ENCODE peak calls at places on chromosomes 3 and 15, in seven cellular contexts. O, Z, H, D, C, T and R are unnamed samples. For H3K4me1, the result is how much of the 10 kb centered on the place peaks cover.

GRCh38 chr15:34514251-34514760 is 69.1 kb downstream of the GOLGA8B start:
- DNase-seq in O (no peak), Z (peak), H (no peak), D (peak), C (peak), T (peak), R (no peak)

GRCh38 chr3:179973931-179974361 is 62.8 kb downstream of the PEX5L start:
- DNase-seq in O (no peak), Z (no peak), H (no peak), D (no peak), C (no peak), T (no peak), R (no peak)

GRCh38 chr3:188152660-188153497 is 1.1 kb upstream of the LPP start:
- DNase-seq in O (peak), Z (peak), H (peak), D (peak), C (no peak), T (peak), R (peak)

GRCh38 chr3:172410702-172411477 is 37.4 kb downstream of the GHSR start:
- DNase-seq in O (no peak), Z (no peak), H (no peak), D (no peak), C (no peak), T (no peak), R (peak)

GRCh38 chr15:96404560-96404959 is 74.1 kb downstream of the NR2F2 start:
- DNase-seq in O (no peak), Z (no peak), H (no peak), D (no peak), C (no peak), T (no peak), R (no peak)

GRCh38 chr15:56366211-56366610 is 985 bp downstream of the TEX9 start:
- DNase-seq in O (no peak), Z (no peak), H (no peak), D (no peak), C (no peak), T (no peak), R (no peak)

GRCh38 chr15:64634576-64635485 is 140.6 kb downstream of the RBPMS2 start:
- DNase-seq in O (no peak), Z (peak), H (no peak), D (peak), C (no peak), T (no peak), R (no peak)

GRCh38 chr3:148711981-148712666 is 14.4 kb downstream of the AGTR1 start:
- DNase-seq in O (no peak), Z (no peak), H (no peak), D (no peak), C (no peak), T (no peak), R (no peak)

GRCh38 chr3:153768559-153769469 is 352.4 kb upstream of the ARHGEF26 start:
- DNase-seq in O (no peak), Z (peak), H (no peak), D (peak), C (peak), T (peak), R (peak)

GRCh38 chr3:126777366-126777765 is 73.3 kb downstream of the CHCHD6 start:
- DNase-seq in O (no peak), Z (no peak), H (no peak), D (no peak), C (no peak), T (no peak), R (no peak)

GRCh38 chr3:32340039-32340438 is 51.6 kb upstream of the CMTM7 start:
- DNase-seq in O (no peak), Z (no peak), H (no peak), D (peak), C (no peak), T (peak), R (no peak)

GRCh38 chr3:126441256-126441880 is 34.3 kb downstream of the ZXDC start:
- DNase-seq in O (peak), Z (peak), H (peak), D (no peak), C (no peak), T (no peak), R (peak)

GRCh38 chr15:73370151-73370550 is 1.4 kb upstream of the HCN4 start:
- DNase-seq in O (no peak), Z (no peak), H (no peak), D (no peak), C (no peak), T (no peak), R (no peak)

GRCh38 chr3:66354001-66354400 is 133.2 kb downstream of the SLC25A26 start:
- DNase-seq in O (no peak), Z (no peak), H (no peak), D (no peak), C (no peak), T (no peak), R (no peak)

GRCh38 chr15:82231233-82231632 is 31.3 kb downstream of the EFL1 start:
- DNase-seq in O (no peak), Z (no peak), H (no peak), D (no peak), C (no peak), T (no peak), R (no peak)

GRCh38 chr15:101438482-101439284 is 50.8 kb downstream of the PCSK6 start:
- DNase-seq in O (peak), Z (peak), H (peak), D (no peak), C (no peak), T (no peak), R (no peak)

GRCh38 chr3:135271562-135272290 is 476.7 kb downstream of the EPHB1 start:
- DNase-seq in O (peak), Z (no peak), H (no peak), D (no peak), C (no peak), T (no peak), R (peak)

GRCh38 chr15:64619880-64620839 is 155.2 kb downstream of the RBPMS2 start:
- DNase-seq in O (no peak), Z (no peak), H (no peak), D (peak), C (no peak), T (no peak), R (no peak)

GRCh38 chr3:66938338-66938963 is 59.7 kb upstream of the KBTBD8 start:
- DNase-seq in O (no peak), Z (no peak), H (no peak), D (peak), C (no peak), T (peak), R (no peak)

GRCh38 chr3:171994646-171995441 is 44.5 kb upstream of the FNDC3B start:
- DNase-seq in O (no peak), Z (no peak), H (no peak), D (no peak), C (no peak), T (no peak), R (no peak)

GRCh38 chr3:157199841-157200240 is 39.9 kb upstream of the CCNL1 start:
- DNase-seq in O (no peak), Z (no peak), H (no peak), D (no peak), C (no peak), T (no peak), R (no peak)

GRCh38 chr3:129211772-129212171 is 28.1 kb upstream of the CNBP start:
- DNase-seq in O (peak), Z (no peak), H (peak), D (peak), C (peak), T (peak), R (peak)

DNA sequence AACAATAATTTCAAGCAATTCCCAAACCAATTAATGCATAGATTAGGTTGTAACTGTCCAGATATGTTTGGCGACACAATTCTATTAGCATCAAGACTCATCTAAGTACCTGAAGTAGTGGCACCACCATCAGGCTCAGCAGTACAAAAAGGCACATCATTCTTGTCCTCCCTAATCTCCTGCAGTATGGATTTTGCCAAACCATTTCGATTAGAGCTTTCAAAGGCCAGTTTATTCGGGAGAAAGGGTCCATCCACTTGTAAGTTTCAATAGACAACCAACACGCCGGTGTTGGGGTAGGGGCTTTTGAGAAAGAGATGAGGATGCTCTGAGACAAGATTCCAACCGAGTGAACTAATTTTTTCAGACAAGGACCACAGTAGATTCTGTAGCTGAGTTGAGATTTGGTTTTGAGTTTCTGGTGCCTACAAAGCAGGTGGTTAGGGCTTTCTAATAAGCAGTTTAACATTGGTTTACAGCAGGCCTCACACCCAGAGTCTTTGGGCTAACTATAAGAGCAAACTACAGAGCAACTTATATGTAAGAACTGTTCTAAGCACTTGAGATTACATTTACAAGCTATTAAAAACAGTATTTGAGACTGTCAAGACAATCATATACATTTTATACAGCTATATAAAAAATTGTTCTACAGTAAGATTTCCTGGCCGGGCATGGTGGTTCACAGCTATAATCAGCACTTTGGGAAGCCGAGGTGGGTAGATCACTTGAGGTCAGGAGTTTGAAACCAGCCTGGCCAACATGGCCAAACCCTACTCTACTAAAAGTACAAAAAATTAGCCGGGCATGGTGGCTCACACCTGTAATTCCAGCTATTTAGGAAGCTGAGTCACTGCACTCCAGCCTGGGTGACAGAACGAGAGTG is 4.5 kb downstream of the RPL22L1 start:
- DNase-seq in O (no peak), Z (no peak), H (no peak), D (peak), C (no peak), T (no peak), R (no peak)
- TF ChIP-seq POLR2A in O (no peak), Z (peak), H (no peak), D (no peak), C (no peak), T (no peak), R (no peak)

GRCh38 chr15:63109498-63110290 is 12.0 kb upstream of the LACTB start:
- DNase-seq in O (no peak), Z (peak), H (no peak), D (no peak), C (no peak), T (no peak), R (no peak)

GRCh38 chr15:63110428-63111026 is 11.1 kb upstream of the LACTB start:
- DNase-seq in O (no peak), Z (peak), H (no peak), D (no peak), C (no peak), T (no peak), R (no peak)

GRCh38 chr15:63114465-63114864 is 7.2 kb upstream of the LACTB start:
- DNase-seq in O (no peak), Z (no peak), H (no peak), D (no peak), C (no peak), T (no peak), R (no peak)

GRCh38 chr15:63111481-63111880 is 10.2 kb upstream of the LACTB start:
- DNase-seq in O (no peak), Z (peak), H (no peak), D (no peak), C (no peak), T (no peak), R (no peak)

GRCh38 chr15:63112871-63113270 is 8.8 kb upstream of the LACTB start:
- DNase-seq in O (no peak), Z (no peak), H (no peak), D (no peak), C (no peak), T (no peak), R (no peak)
- H3K4me1 ChIP-seq in O (under half), Z (under half), H (under half), D (under half), C (under half), T (under half), R (under half)

GRCh38 chr15:91711384-91712082 is 142.0 kb upstream of the SLCO3A1 start:
- DNase-seq in O (no peak), Z (no peak), H (no peak), D (no peak), C (no peak), T (no peak), R (no peak)

GRCh38 chr15:91704343-91704742 is 149.2 kb upstream of the SLCO3A1 start:
- DNase-seq in O (peak), Z (no peak), H (no peak), D (no peak), C (no peak), T (no peak), R (peak)

GRCh38 chr15:91710072-91710471 is 143.4 kb upstream of the SLCO3A1 start:
- DNase-seq in O (no peak), Z (no peak), H (no peak), D (no peak), C (no peak), T (no peak), R (no peak)

DNA sequence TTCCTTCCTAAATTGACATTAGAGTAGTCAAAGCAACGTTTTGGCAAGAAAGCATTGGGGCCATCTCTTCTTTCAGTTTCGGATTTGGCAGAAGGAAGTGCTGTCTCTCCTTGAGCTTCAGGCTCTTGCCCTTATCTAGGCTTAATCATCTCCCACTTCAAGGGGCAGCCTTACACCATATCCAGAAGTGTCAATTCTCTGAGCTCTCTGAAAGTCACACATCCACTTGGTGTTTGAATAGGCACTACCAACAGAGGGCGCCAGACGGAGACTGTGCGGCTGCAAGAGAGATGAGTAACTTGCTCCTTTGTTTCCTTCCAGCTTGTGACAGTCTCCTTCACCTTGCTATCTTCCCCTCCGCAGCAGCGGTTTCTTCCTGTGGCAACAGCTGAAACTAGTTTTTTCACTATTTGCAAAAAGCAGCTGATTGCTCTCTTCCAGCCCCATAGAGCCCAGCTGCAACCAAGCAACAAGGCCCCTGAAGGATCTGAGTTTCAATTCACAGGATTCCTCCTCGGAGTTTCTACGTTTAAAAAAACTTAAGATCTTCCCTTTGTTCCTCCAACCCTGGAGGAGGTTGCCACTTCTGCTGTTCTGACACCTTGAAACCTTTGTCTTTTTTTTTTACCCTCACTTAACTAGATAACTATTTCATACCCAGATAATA is 147.0 kb upstream of the SLCO3A1 start:
- DNase-seq in O (peak), Z (peak), H (peak), D (peak), C (peak), T (peak), R (no peak)
- H3K27ac ChIP-seq in O (no peak), Z (no peak), H (no peak), D (no peak), C (no peak), T (no peak), R (no peak)

GRCh38 chr3:107959767-107960166 is 131.1 kb downstream of the CD47 start:
- DNase-seq in O (no peak), Z (no peak), H (no peak), D (no peak), C (no peak), T (no peak), R (no peak)
- TF ChIP-seq POLR2A in O (no peak), Z (no peak), H (no peak), D (no peak), C (no peak), T (no peak), R (no peak)

DNA sequence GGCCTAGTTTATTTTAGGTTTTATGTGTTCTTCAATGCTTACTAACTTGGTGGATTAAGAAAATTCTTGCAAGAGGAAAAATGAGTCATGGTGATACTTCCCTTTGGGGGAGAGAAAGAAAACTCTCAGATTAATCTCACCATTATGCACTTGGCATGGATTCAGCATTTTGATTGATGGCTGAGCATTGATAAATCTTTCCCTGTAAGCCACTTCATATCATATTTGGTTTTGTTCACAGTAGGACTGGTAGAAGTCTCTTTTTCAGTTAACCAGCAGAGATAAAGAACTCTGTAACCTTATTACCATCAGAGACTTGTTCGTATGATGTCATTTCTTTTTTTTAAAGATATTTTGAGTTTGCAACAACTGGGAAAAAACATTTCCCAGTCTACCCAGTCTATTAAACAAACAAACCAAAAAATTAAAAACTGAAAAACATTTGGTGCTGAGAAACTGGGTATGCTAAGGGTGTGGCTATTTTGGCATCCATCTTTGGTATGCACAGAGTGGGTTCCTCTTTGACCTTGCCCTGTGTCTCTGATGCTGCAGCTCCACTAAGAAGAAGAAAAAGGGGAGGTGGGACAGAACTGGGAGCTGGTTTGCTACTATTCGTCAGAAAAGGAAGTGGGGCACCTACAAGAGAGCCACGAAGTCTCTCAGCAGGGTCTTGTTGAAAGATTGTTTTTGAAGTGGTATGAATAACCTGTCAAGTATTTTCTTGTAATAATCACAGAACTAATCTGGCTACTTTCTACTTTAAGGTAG is 17.2 kb downstream of the TMOD3 start:
- DNase-seq in O (no peak), Z (no peak), H (no peak), D (peak), C (no peak), T (no peak), R (no peak)
- H3K4me1 ChIP-seq in O (under half), Z (under half), H (under half), D (half or more), C (half or more), T (under half), R (half or more)

GRCh38 chr3:51708216-51708845 is 1.5 kb downstream of the GRM2 start:
- DNase-seq in O (no peak), Z (no peak), H (no peak), D (no peak), C (peak), T (no peak), R (no peak)

GRCh38 chr3:51710631-51711351 is 3.9 kb downstream of the GRM2 start:
- DNase-seq in O (peak), Z (no peak), H (no peak), D (peak), C (no peak), T (no peak), R (no peak)

GRCh38 chr3:51706788-51707731 is at the start of gene GRM2:
- DNase-seq in O (peak), Z (peak), H (peak), D (no peak), C (peak), T (peak), R (peak)

GRCh38 chr3:51709675-51710074 is 2.8 kb downstream of the GRM2 start:
- DNase-seq in O (no peak), Z (no peak), H (no peak), D (no peak), C (no peak), T (no peak), R (no peak)

DNA sequence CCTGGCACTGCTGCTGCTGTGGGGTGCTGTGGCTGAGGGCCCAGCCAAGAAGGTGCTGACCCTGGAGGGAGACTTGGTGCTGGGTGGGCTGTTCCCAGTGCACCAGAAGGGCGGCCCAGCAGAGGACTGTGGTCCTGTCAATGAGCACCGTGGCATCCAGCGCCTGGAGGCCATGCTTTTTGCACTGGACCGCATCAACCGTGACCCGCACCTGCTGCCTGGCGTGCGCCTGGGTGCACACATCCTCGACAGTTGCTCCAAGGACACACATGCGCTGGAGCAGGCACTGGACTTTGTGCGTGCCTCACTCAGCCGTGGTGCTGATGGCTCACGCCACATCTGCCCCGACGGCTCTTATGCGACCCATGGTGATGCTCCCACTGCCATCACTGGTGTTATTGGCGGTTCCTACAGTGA is 2.1 kb downstream of the GRM2 start:
- DNase-seq in O (no peak), Z (no peak), H (no peak), D (no peak), C (peak), T (no peak), R (peak)
- H3K27ac ChIP-seq in O (no peak), Z (no peak), H (no peak), D (no peak), C (no peak), T (no peak), R (no peak)